ENCODE peak calls at places on chromosomes 11 and 22, in six cellular contexts. V is esophagus muscularis mucosa, S is uterus, M is stomach, I is IMR-90, B is sigmoid colon. R is an unnamed sample.

GRCh38 chr22:27880778-27881394 is 38.2 kb downstream of the PITPNB start:
- DNase-seq in M (no peak), V (no peak), S (no peak), I (peak; percentile 86), B (no peak), R (no peak)

GRCh38 chr22:46085831-46086576 is 64.3 kb upstream of the PPARA start:
- DNase-seq in M (peak; percentile 87), I (no peak), S (peak; percentile 85), V (no peak), B (peak; percentile 90), R (peak; percentile 60)

GRCh38 chr11:43916621-43917020 is 25.8 kb upstream of the C11orf96 start:
- DNase-seq in V (no peak), I (no peak), S (no peak), B (no peak), M (no peak), R (no peak)

GRCh38 chr22:42872821-42873220 is 15.7 kb upstream of the ARFGAP3 start:
- DNase-seq in V (no peak), S (no peak), B (no peak), I (no peak), M (no peak), R (no peak)

GRCh38 chr11:3137486-3138177 is 27.5 kb downstream of the OSBPL5 start:
- DNase-seq in V (no peak), M (no peak), B (peak; percentile 57), S (peak; percentile 4), I (no peak), R (no peak)

GRCh38 chr11:117298195-117298594 is 7.0 kb downstream of the BACE1-AS start:
- DNase-seq in B (no peak), M (no peak), V (no peak), I (no peak), S (no peak), R (no peak)

GRCh38 chr22:46810856-46811786 is 48.7 kb downstream of the TBC1D22A start:
- DNase-seq in M (peak; percentile 19), I (no peak), B (no peak), S (no peak), V (no peak), R (no peak)

GRCh38 chr11:128632151-128632791 is 44.9 kb upstream of the ETS1 start:
- DNase-seq in V (peak; percentile 91), M (no peak), S (peak; percentile 44), I (peak; percentile 74), B (no peak), R (no peak)

GRCh38 chr11:17753641-17754040 is 19.1 kb downstream of the KCNC1 start:
- DNase-seq in B (no peak), S (no peak), I (no peak), V (no peak), M (no peak), R (no peak)

GRCh38 chr11:62958547-62959071 is 26.2 kb downstream of the SLC22A6 start:
- DNase-seq in V (no peak), B (peak; percentile 79), M (no peak), S (peak; percentile 57), I (peak; percentile 21), R (peak; percentile 14)

GRCh38 chr22:50476819-50477344 is 2.0 kb upstream of the SBF1 start:
- DNase-seq in M (no peak), I (no peak), S (no peak), B (no peak), V (no peak), R (no peak)

GRCh38 chr22:50473088-50473487 is 1.7 kb downstream of the SBF1 start:
- DNase-seq in S (no peak), V (no peak), I (no peak), B (no peak), M (no peak), R (no peak)

GRCh38 chr22:50473855-50474671 is 772 bp downstream of the SBF1 start:
- DNase-seq in M (peak; percentile 49), I (peak; percentile 67), V (no peak), B (peak; percentile 65), S (no peak), R (no peak)

GRCh38 chr22:50475652-50476002 is 792 bp upstream of the SBF1 start:
- DNase-seq in M (no peak), V (no peak), S (no peak), B (no peak), I (no peak), R (no peak)

DNA sequence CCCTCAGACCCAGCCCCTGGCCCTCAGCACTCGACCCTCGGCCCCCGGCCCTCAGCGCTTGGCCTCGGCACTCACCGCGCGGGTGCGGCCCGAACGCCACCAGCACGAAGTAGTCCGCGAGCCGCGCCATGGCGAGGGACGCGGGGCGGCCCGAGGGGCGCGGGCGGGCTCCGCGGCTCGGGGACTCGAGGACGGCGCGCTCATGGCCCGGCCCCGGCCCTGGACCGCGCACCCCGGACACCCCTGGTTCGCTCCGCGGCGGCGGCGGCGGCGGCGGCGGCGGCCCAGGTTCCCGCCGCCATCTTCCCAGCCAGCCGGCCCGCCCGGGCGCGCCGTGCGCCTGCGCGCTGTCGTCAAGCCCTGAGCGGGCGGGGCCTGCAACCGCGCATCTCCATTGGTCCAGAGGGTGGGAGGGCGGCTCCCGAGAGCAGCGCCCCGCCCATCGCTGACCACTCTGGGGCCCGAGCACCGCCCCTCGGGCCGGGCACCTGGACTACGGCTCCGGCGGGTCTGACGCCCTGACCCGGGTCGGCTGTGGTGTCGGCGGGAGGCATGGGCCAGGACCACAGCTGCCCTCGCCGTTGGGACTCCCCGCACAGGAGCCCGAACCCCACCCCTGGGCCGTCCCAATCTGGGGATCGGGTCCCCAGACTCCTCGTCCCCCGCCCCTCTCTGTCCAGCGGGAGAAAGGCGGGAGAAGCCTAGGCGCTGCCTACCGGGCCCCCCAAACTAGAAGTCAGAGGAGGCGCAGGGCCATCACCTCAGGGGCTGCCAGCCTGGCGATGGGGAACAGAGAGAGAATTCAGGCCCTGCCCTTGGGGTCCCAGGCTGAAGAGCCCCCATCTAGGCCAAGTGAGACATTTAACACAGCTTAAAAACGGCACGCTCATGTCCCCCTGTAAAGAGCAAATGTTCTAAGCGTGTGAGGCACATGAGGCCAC is at the start of gene SBF1:
- DNase-seq in S (peak; percentile 92), B (peak; percentile 95), V (peak; percentile 96), M (peak; percentile 96), I (peak; percentile 84), R (peak; percentile 96)
- TF ChIP-seq POLR2A in S (peak; percentile 71), B (no peak), V (peak; percentile 8), M (no peak), I (peak; percentile 26), R (peak; percentile 60)

GRCh38 chr11:695606-696381 is at the start of gene TMEM80:
- DNase-seq in B (peak; percentile 100), I (peak; percentile 96), M (peak; percentile 100), S (peak; percentile 99), V (peak; percentile 99), R (peak; percentile 75)
- TF ChIP-seq POLR2A in B (peak; percentile 20), I (peak; percentile 68), M (no peak), S (peak; percentile 51), V (peak; percentile 46), R (peak; percentile 93)

DNA sequence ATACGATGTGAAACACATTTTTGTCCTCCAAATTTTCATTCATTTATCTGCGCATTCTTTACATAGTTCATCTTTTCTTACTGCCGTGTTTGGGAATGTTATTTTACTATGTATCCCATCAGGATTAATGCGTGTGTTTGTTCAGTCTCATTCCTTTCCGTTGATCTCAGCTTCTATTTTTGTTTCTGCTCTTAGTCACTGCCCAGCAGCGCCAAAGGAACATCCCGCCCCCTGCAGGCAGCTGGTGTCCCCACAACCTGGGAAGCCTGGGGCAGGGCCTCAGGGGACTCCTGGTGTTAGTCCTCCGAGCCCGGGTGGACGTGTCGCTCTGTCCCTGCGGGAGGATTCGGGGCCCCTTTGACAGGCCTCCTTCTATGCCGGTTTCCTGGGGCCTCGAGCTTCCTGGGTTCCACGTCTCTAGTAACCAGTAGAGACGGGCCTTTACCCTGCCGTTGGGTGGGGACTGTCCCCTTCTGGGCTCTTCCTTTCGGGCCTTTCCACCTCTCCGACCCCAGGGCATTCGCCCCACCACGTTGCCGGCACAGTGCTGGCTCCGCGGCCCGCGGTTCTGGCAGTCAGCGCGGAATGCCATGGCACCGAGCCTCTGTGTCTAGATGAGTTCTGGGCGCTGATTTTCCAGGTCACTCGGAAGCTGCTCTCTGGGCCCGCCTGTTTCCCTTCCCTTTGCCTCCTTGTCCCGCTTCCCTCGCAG is 39.8 kb downstream of the WEE1 start:
- DNase-seq in S (peak; percentile 94), B (peak; percentile 97), M (peak; percentile 93), V (peak; percentile 99), I (peak; percentile 98), R (peak; percentile 97)
- TF ChIP-seq POLR2A in S (peak; percentile 68), B (peak; percentile 50), M (peak; percentile 72), V (no peak), I (peak; percentile 75), R (peak; percentile 45)

GRCh38 chr22:21624880-21625791 is 4.7 kb downstream of the YDJC start:
- DNase-seq in S (no peak), B (no peak), M (no peak), V (no peak), I (no peak), R (no peak)
- TF ChIP-seq POLR2A in S (no peak), B (no peak), M (no peak), V (no peak), I (no peak), R (no peak)

GRCh38 chr11:68041617-68042218 is 2.9 kb downstream of the TCIRG1 start:
- DNase-seq in M (no peak), I (no peak), V (no peak), S (no peak), B (peak; percentile 62), R (no peak)

GRCh38 chr11:68040957-68041591 is 2.2 kb downstream of the TCIRG1 start:
- DNase-seq in I (no peak), V (no peak), S (peak; percentile 28), M (no peak), B (peak; percentile 72), R (no peak)

GRCh38 chr11:68039526-68040086 is 781 bp downstream of the TCIRG1 start:
- DNase-seq in M (no peak), B (peak; percentile 70), I (no peak), V (no peak), S (no peak), R (no peak)

GRCh38 chr11:68038718-68039525 is at the start of gene TCIRG1:
- DNase-seq in M (peak; percentile 92), I (peak; percentile 70), B (peak; percentile 96), S (peak; percentile 89), V (peak; percentile 96), R (peak; percentile 95)

GRCh38 chr11:68040121-68040956 is 1.5 kb downstream of the TCIRG1 start:
- DNase-seq in I (peak; percentile 73), M (peak; percentile 75), B (peak; percentile 88), V (peak; percentile 94), S (peak; percentile 65), R (peak; percentile 64)
- TF ChIP-seq POLR2A in I (peak; percentile 50), M (no peak), B (no peak), V (no peak), S (peak; percentile 41), R (peak; percentile 47)